ENCODE peak calls at places on chromosomes 2 and 18, in five cellular contexts. Q is stimulated activated CD4-positive, alpha-beta T cell treated with anti-CD3 and anti-CD28 coated beads, Interleukin-15, amount 100 ng/mL, for 1 hour; S is mucosa of gallbladder; Y is anterior cingulate cortex; E is RKO. O is an unnamed sample.

GRCh38 chr2:209305746-209306196 is 118.1 kb upstream of the MAP2 start:
- DNase-seq in Q (no peak), S (no peak), Y (no peak), E (no peak), O (no peak)

GRCh38 chr2:44291281-44292248 is 16.3 kb downstream of the SLC3A1 start:
- DNase-seq in Q (no peak), S (peak), Y (no peak), E (peak), O (peak)

GRCh38 chr2:144995482-144995881 is 475.6 kb upstream of the ZEB2 start:
- DNase-seq in Q (no peak), S (no peak), Y (no peak), E (no peak), O (no peak)

GRCh38 chr2:195513119-195513518 is 143.9 kb upstream of the SLC39A10 start:
- DNase-seq in Q (no peak), S (no peak), Y (no peak), E (no peak), O (no peak)

GRCh38 chr2:79294994-79295393 is 135.4 kb upstream of the REG3A start:
- DNase-seq in Q (no peak), S (no peak), Y (no peak), E (no peak), O (no peak)

GRCh38 chr2:75153221-75153620 is 46.1 kb downstream of the TACR1 start:
- DNase-seq in Q (no peak), S (no peak), Y (no peak), E (no peak), O (no peak)

GRCh38 chr18:61870151-61870550 is 22.7 kb downstream of the RNF152 start:
- DNase-seq in Q (no peak), S (peak), Y (no peak), E (no peak), O (no peak)

GRCh38 chr2:120797421-120798289 is 62.0 kb downstream of the GLI2 start:
- DNase-seq in Q (no peak), S (no peak), Y (no peak), E (no peak), O (no peak)

GRCh38 chr2:181106789-181107418 is 126.5 kb downstream of the UBE2E3 start:
- DNase-seq in Q (no peak), S (no peak), Y (no peak), E (peak), O (no peak)

GRCh38 chr2:65436825-65437221 is 4.4 kb upstream of the SPRED2 start:
- DNase-seq in Q (no peak), S (no peak), Y (no peak), E (no peak), O (peak)

GRCh38 chr2:241188386-241189092 is at the start of gene ANO7:
- DNase-seq in Q (no peak), S (no peak), Y (no peak), E (no peak), O (peak)

GRCh38 chr18:43393174-43393573 is 115.9 kb upstream of the SYT4 start:
- DNase-seq in Q (no peak), S (no peak), Y (no peak), E (no peak), O (no peak)

GRCh38 chr18:21760321-21760720 is 19.7 kb downstream of the MIB1 start:
- DNase-seq in Q (no peak), S (no peak), Y (no peak), E (no peak), O (no peak)

GRCh38 chr2:230614913-230615332 is 97.7 kb upstream of the CAB39 start:
- DNase-seq in Q (peak), S (no peak), Y (no peak), E (no peak), O (peak)

GRCh38 chr18:36304723-36305122 is 7.2 kb downstream of the FHOD3 start:
- DNase-seq in Q (no peak), S (no peak), Y (no peak), E (no peak), O (no peak)

GRCh38 chr2:72971036-72971435 is 53.7 kb downstream of the EMX1 start:
- DNase-seq in Q (no peak), S (no peak), Y (no peak), E (no peak), O (no peak)

GRCh38 chr2:68387408-68388350 is 22.6 kb downstream of the PLEK start:
- DNase-seq in Q (no peak), S (no peak), Y (no peak), E (no peak), O (no peak)

GRCh38 chr2:27162151-27163121 is 13.6 kb downstream of the TCF23 start:
- DNase-seq in Q (no peak), S (no peak), Y (no peak), E (no peak), O (no peak)

GRCh38 chr2:240460243-240460630 is 24.8 kb downstream of the GPC1 start:
- DNase-seq in Q (no peak), S (no peak), Y (no peak), E (no peak), O (peak)

GRCh38 chr18:31500161-31500688 is 2.2 kb downstream of the DSG2 start:
- DNase-seq in Q (no peak), S (no peak), Y (no peak), E (no peak), O (peak)

GRCh38 chr2:179850188-179850587 is 11.2 kb downstream of the ZNF385B start:
- DNase-seq in Q (no peak), S (no peak), Y (no peak), E (peak), O (no peak)

GRCh38 chr2:233424028-233424951 is 70.0 kb downstream of the DGKD start:
- DNase-seq in Q (no peak), S (peak), Y (no peak), E (no peak), O (peak)

GRCh38 chr2:219352448-219353023 is 20.0 kb upstream of the RESP18 start:
- DNase-seq in Q (peak), S (peak), Y (peak), E (peak), O (peak)

GRCh38 chr2:19357383-19358241 is 811 bp downstream of the OSR1 start:
- DNase-seq in Q (no peak), S (no peak), Y (no peak), E (no peak), O (peak)

GRCh38 chr18:59787998-59788875 is 91.0 kb upstream of the CCBE1 start:
- DNase-seq in Q (no peak), S (peak), Y (no peak), E (peak), O (no peak)

GRCh38 chr18:39591647-39592046 is 2026.0 kb upstream of the CELF4 start:
- DNase-seq in Q (no peak), S (no peak), Y (no peak), E (no peak), O (no peak)

GRCh38 chr2:235545369-235546150 is 51.7 kb downstream of the AGAP1 start:
- DNase-seq in Q (no peak), S (no peak), Y (no peak), E (no peak), O (peak)

GRCh38 chr2:56001992-56002391 is 78.4 kb upstream of the EFEMP1 start:
- DNase-seq in Q (no peak), S (no peak), Y (no peak), E (no peak), O (no peak)

O was measured in left colon.